ENCODE peak calls at places on chromosomes 2 and 18, in nine cellular contexts. T, V, Y, A, H, W, N, F and K are unnamed samples.

GRCh38 chr18:74286106-74286856 is 5.5 kb downstream of the CYB5A start:
- DNase-seq in T (no peak), V (no peak), Y (no peak), A (no peak), H (peak; percentile 19), W (no peak), N (no peak), F (no peak), K (no peak)

GRCh38 chr2:182652326-182652725 is 63.7 kb upstream of the DNAJC10 start:
- DNase-seq in T (no peak), V (no peak), Y (no peak), A (no peak), H (no peak), W (no peak), N (no peak), F (no peak), K (no peak)

GRCh38 chr2:55585451-55586079 is 31.9 kb downstream of the PPP4R3B start:
- DNase-seq in T (no peak), V (no peak), Y (peak; percentile 22), A (no peak), H (peak; percentile 80), W (no peak), N (no peak), F (no peak), K (no peak)

GRCh38 chr2:235268535-235268934 is 225.3 kb upstream of the AGAP1 start:
- DNase-seq in T (no peak), V (no peak), Y (peak; percentile 25), A (no peak), H (peak; percentile 67), W (no peak), N (no peak), F (no peak), K (no peak)

GRCh38 chr2:201414099-201415023 is 36.9 kb downstream of the TRAK2 start:
- DNase-seq in T (no peak), V (no peak), Y (no peak), A (no peak), H (peak; percentile 34), W (no peak), N (no peak), F (peak; percentile 38), K (no peak)

GRCh38 chr2:26752636-26753035 is 11.4 kb upstream of the SLC35F6 start:
- DNase-seq in T (no peak), V (no peak), Y (no peak), A (no peak), H (no peak), W (no peak), N (no peak), F (no peak), K (no peak)

GRCh38 chr2:20633794-20634259 is 17.1 kb downstream of the HS1BP3 start:
- DNase-seq in T (no peak), V (peak; percentile 82), Y (no peak), A (no peak), H (no peak), W (peak; percentile 79), N (no peak), F (no peak), K (no peak)

GRCh38 chr2:164826293-164827243 is 15.1 kb downstream of the COBLL1 start:
- DNase-seq in T (no peak), V (no peak), Y (no peak), A (no peak), H (peak; percentile 13), W (no peak), N (no peak), F (no peak), K (no peak)

GRCh38 chr18:23712445-23712844 is 23.2 kb downstream of the LAMA3 start:
- DNase-seq in T (no peak), V (no peak), Y (no peak), A (no peak), H (no peak), W (no peak), N (no peak), F (no peak), K (no peak)

GRCh38 chr2:198273670-198274069 is 469.3 kb downstream of the PLCL1 start:
- DNase-seq in T (no peak), V (no peak), Y (no peak), A (no peak), H (no peak), W (no peak), N (no peak), F (no peak), K (no peak)

GRCh38 chr2:176421291-176422050 is 152.2 kb downstream of the MTX2 start:
- DNase-seq in T (no peak), V (no peak), Y (no peak), A (no peak), H (peak; percentile 40), W (no peak), N (no peak), F (no peak), K (no peak)

GRCh38 chr2:38239452-38239851 is 137.6 kb downstream of the ATL2 start:
- DNase-seq in T (no peak), V (no peak), Y (no peak), A (no peak), H (no peak), W (no peak), N (no peak), F (no peak), K (no peak)
- H3K4me3 ChIP-seq in T (no peak overlapping the region), V (no peak overlapping the region), Y (no peak overlapping the region), A (no peak overlapping the region), H (no peak overlapping the region), W (no peak overlapping the region), N (no peak overlapping the region), F (no peak overlapping the region), K (no peak overlapping the region)

GRCh38 chr2:72681016-72681995 is 144.5 kb downstream of the EXOC6B start:
- DNase-seq in T (no peak), V (no peak), Y (no peak), A (no peak), H (peak; percentile 12), W (no peak), N (no peak), F (no peak), K (no peak)

GRCh38 chr2:72689579-72690170 is 136.2 kb downstream of the EXOC6B start:
- DNase-seq in T (no peak), V (no peak), Y (no peak), A (no peak), H (peak; percentile 38), W (no peak), N (no peak), F (no peak), K (no peak)

DNA sequence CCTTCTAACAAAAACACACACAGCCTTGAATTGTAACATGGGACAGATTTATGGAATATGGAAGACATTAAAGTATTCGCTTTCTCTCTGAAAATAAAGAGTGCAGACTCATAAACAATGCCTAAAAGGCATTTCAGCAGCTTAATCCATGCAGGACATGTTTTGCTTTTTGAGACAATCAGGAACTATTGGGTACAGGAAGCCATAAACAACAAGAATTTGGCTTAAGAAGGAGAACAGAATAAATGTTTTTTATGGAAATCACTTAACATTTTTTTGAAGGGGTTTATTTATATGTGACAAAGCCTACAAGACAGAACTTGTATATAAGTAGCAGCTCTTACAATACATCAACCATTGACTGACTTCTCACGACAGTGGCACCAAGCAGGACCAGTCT is 140.2 kb downstream of the EXOC6B start:
- DNase-seq in T (no peak), V (no peak), Y (no peak), A (no peak), H (no peak), W (no peak), N (no peak), F (no peak), K (no peak)
- TF ChIP-seq POLR2A in T (no peak), V (no peak), Y (no peak), A (no peak), H (no peak), W (no peak), N (no peak), F (no peak), K (no peak)

GRCh38 chr18:13164406-13164805 is 54.2 kb upstream of the LDLRAD4 start:
- DNase-seq in T (no peak), V (no peak), Y (no peak), A (no peak), H (no peak), W (no peak), N (no peak), F (no peak), K (no peak)
- H3K4me1 ChIP-seq in T (no peaks in the 10 kb centered on the region), V (no peaks in the 10 kb centered on the region), Y (no peaks in the 10 kb centered on the region), A (no peaks in the 10 kb centered on the region), H (peaks cover 4% of the 10 kb centered on the region), W (no peaks in the 10 kb centered on the region), N (peaks cover under 1% of the 10 kb centered on the region), F (no peaks in the 10 kb centered on the region), K (no peaks in the 10 kb centered on the region)

DNA sequence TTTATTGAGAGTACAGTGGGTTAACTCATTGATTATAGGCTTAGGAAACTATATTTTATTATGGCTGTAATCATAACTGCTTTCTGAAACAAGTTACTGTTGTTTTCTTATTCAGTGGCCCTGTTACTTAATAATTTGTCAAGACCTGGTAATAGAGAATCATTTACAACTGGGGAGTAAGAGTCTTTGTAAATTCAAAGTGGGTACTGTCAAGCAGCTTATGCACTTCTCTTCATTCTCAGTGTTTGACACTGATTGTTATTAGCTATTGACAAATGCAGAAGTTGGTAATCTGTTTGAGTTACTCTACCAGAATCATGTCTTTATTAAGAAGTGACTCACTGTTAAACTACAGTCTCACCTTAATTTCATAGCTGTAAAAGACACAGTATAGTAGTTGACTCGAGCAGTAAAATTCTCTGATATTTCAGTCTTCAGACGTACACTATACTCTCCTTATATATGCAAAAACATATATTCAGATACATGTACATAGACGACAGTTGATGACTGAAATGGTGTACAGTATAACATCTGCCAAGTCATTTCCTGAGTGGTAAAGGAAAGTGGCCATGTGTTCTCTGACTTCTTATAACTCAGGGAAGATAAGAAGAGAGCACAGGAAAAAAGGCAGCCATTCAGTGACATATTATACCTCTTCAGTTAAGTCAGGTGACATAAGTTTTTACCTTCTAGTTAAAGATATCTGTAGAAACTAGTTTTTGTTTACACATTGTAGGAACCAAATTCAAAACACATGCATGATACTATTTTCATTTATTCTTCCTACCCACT is 36.0 kb upstream of the TTC27 start:
- DNase-seq in T (no peak), V (no peak), Y (no peak), A (no peak), H (peak; percentile 43), W (no peak), N (no peak), F (peak; percentile 9), K (no peak)
- H3K4me3 ChIP-seq in T (no peak overlapping the region), V (no peak overlapping the region), Y (no peak overlapping the region), A (no peak overlapping the region), H (no peak overlapping the region), W (no peak overlapping the region), N (no peak overlapping the region), F (no peak overlapping the region), K (no peak overlapping the region)